ENCODE peak calls at places on chromosomes 5 and 9, in five cellular contexts. H, P, K, Y and B are unnamed samples.

GRCh38 chr9:132241840-132242620 is 80.2 kb downstream of the NTNG2 start:
- DNase-seq in P (no peak), Y (no peak), H (peak), K (no peak), B (peak)

GRCh38 chr5:170444181-170444580 is 55.0 kb upstream of the KCNMB1 start:
- DNase-seq in Y (no peak), P (no peak), K (no peak), H (no peak), B (no peak)

GRCh38 chr5:113678924-113679575 is 165.6 kb downstream of the YTHDC2 start:
- DNase-seq in H (peak), Y (peak), K (peak), P (peak), B (peak)

GRCh38 chr5:124453221-124454032 is 293.0 kb downstream of the ZNF608 start:
- DNase-seq in H (peak), P (no peak), K (no peak), Y (peak), B (peak)

GRCh38 chr5:146706321-146706972 is 172.1 kb downstream of the PPP2R2B start:
- DNase-seq in H (peak), P (peak), Y (no peak), K (peak), B (no peak)

GRCh38 chr9:132023409-132024180 is 56.1 kb downstream of the MED27 start:
- DNase-seq in H (no peak), Y (no peak), K (no peak), P (no peak), B (no peak)

GRCh38 chr5:148659641-148660345 is 5.5 kb upstream of the HTR4 start:
- DNase-seq in H (no peak), K (no peak), P (no peak), Y (no peak), B (no peak)

GRCh38 chr9:92534199-92535159 is 1.3 kb downstream of the ECM2 start:
- DNase-seq in K (no peak), P (no peak), H (no peak), Y (peak), B (peak)

GRCh38 chr9:75803130-75803529 is 87.3 kb upstream of the PCSK5 start:
- DNase-seq in P (no peak), Y (no peak), K (no peak), H (no peak), B (peak)

GRCh38 chr5:171984748-171985419 is 21.6 kb downstream of the FBXW11 start:
- DNase-seq in P (no peak), H (no peak), Y (peak), K (no peak), B (peak)

GRCh38 chr9:20408513-20408912 is 213.8 kb downstream of the MLLT3 start:
- DNase-seq in H (no peak), Y (no peak), P (no peak), K (no peak), B (no peak)

GRCh38 chr9:8806150-8806549 is 1006.6 kb upstream of the DMAC1 start:
- DNase-seq in K (no peak), H (no peak), Y (no peak), P (no peak), B (no peak)

GRCh38 chr5:167626341-167627118 is 664.9 kb upstream of the WWC1 start:
- DNase-seq in H (no peak), Y (peak), P (no peak), K (no peak), B (no peak)

GRCh38 chr5:167624053-167624452 is 667.4 kb upstream of the WWC1 start:
- DNase-seq in K (no peak), Y (no peak), H (no peak), P (no peak), B (no peak)

GRCh38 chr5:167623354-167623753 is 668.1 kb upstream of the WWC1 start:
- DNase-seq in P (no peak), Y (no peak), H (no peak), K (no peak), B (no peak)
- H3K4me2 ChIP-seq in P (no peak), Y (peak), H (no peak), K (no peak), B (no peak)

GRCh38 chr5:37751227-37751626 is 88.6 kb downstream of the GDNF start:
- DNase-seq in Y (peak), K (no peak), P (no peak), H (no peak), B (no peak)

GRCh38 chr5:37757980-37758582 is 81.8 kb downstream of the GDNF start:
- DNase-seq in K (no peak), H (no peak), Y (no peak), P (no peak), B (no peak)

GRCh38 chr5:37755581-37755980 is 84.3 kb downstream of the GDNF start:
- DNase-seq in H (no peak), P (no peak), Y (no peak), K (no peak), B (no peak)

GRCh38 chr5:37756248-37756647 is 83.6 kb downstream of the GDNF start:
- DNase-seq in P (no peak), Y (no peak), H (no peak), K (no peak), B (no peak)

DNA sequence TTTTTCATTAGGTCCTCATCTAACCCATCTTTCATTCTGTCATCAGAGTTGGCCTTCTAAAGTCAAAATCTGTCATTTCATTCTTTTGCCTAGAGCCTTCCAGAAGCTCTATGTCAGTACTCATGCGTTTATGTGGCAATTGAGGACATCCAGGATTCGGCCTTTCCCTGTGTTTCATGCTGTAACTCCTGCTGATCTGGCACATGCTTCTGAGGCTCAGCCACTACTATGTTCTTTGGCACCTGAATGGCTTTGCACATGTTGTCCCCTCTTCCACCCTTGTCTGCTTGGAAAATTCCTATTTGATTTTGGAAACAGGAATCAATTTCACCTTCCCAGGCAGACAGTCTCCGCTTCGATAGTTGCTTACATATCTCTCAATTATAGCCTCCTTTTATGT is 84.9 kb downstream of the GDNF start:
- DNase-seq in P (no peak), H (no peak), Y (no peak), K (no peak), B (no peak)
- H3K4me2 ChIP-seq in P (no peak), H (no peak), Y (no peak), K (no peak), B (no peak)

DNA sequence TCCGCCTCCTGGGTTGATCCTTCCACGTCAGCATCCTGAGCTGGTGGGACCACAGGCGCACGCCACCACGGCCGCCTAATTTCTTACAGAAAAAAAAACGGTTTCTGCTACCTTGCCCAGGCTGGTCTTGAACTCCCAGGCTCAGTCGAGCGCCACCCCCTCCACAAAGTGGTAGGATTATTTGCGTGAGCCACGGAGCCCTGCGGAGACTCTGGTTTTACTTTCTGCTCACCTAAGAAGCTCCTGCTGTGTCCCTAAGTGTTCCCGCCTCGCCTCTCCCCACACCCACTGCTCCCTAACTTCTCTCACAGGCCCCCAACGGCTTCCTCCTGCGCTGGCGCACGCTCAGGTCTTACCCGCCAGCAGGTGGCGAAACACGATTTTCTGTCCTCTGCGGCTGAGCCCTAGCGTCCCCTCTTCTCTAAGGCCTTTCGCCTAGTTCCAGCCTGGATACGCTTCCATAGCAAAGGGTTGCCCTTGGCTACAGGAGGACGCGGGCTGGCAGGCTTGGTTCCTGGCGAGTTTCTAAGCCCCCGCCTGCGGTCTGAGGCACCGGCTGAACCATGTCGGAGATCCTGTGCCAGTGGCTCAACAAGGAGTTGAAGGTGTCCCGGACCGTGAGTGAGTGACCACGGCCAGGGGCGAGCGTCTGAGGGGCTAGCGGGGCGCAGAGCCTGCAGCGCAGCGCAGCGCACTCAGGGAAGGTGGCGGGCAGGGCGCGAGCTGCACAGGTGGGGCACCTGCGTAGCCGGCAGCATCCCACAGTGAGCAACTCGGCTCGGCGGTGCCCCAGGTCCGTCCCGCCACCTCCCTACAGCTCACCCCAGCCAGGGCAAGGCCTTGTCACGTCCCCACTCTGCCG is at the start of gene SPEF2:
- DNase-seq in K (peak), P (peak), Y (peak), H (no peak), B (peak)
- H3K4me2 ChIP-seq in K (peak), P (peak), Y (peak), H (no peak), B (peak)

GRCh38 chr9:114613919-114614318 is 2.8 kb downstream of the TMEM268 start:
- DNase-seq in Y (no peak), P (no peak), H (no peak), K (no peak), B (no peak)

GRCh38 chr9:114616684-114617520 is 5.8 kb downstream of the TMEM268 start:
- DNase-seq in Y (no peak), K (no peak), P (no peak), H (peak), B (no peak)

GRCh38 chr9:114613087-114613486 is 2.0 kb downstream of the TMEM268 start:
- DNase-seq in P (no peak), H (peak), Y (no peak), K (no peak), B (no peak)

GRCh38 chr9:114612272-114612923 is 1.3 kb downstream of the TMEM268 start:
- DNase-seq in P (no peak), K (no peak), Y (no peak), H (no peak), B (no peak)

DNA sequence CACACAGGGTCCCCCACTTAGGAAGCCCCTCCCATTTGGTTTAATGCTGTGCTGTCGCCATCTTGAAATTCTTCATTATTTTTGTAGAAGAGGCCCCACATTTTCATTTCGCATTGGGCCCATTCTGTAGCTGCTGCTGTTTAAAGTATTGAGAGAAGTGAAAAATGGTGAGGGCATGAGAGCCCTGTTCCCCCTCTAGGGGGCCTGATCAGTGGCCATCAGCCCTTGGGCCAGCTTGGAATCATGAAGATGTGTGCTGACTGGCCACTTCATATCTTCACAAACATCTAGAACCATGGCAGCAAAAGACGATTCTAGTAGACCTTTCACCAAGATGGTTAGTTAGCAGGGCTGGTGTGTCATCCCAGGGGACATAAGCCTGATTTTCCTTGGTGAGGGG is 3.3 kb downstream of the TMEM268 start:
- DNase-seq in K (no peak), P (no peak), H (no peak), Y (no peak), B (no peak)
- H3K4me2 ChIP-seq in K (no peak), P (no peak), H (peak), Y (no peak), B (no peak)

GRCh38 chr9:128098936-128099931 is 28.3 kb downstream of the PTGES2 start:
- DNase-seq in P (no peak), H (no peak), K (no peak), Y (no peak), B (no peak)
- H3K4me2 ChIP-seq in P (peak), H (no peak), K (peak), Y (peak), B (peak)

DNA sequence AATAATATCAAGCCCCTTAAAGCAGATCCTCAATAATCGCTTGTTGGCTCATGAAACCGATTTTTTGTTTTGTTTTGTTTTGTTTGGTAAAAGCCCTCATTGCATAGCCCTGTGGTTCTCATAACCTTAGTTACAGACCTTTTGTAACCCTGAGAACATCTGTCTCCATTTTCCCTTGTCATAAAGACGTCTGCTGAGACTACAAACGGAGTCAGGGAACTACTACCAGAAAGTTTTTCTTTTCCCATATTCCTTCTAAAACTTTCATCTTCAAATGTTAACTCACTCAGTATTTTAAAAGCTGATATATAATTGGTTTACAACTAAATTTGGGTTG is 1.3 kb upstream of the ANP32B start:
- DNase-seq in K (no peak), H (peak), P (no peak), Y (no peak), B (peak)
- H3K4me2 ChIP-seq in K (peak), H (peak), P (peak), Y (no peak), B (no peak)

GRCh38 chr9:136695435-136695895 is 8.2 kb upstream of the AGPAT2 start:
- DNase-seq in H (no peak), K (peak), Y (no peak), P (no peak), B (no peak)
- H3K4me2 ChIP-seq in H (no peak), K (peak), Y (no peak), P (peak), B (no peak)